ENCODE peak calls at places on chromosomes 3 and 15, in nine cellular contexts. W is fibroblast of mammary gland, P is ascending aorta, Z is mucosa of descending colon, R is foreskin fibroblast, L is ovary, S is IMR-90, J is tibial nerve, M is A549. Y is an unnamed sample.

GRCh38 chr15:93467327-93467726 is 378.3 kb upstream of the RGMA start:
- DNase-seq in W (peak; percentile 68), P (peak; percentile 60), Z (no peak), R (no peak), L (no peak), S (no peak), J (peak; percentile 41), M (no peak), Y (peak; percentile 95)

GRCh38 chr3:183247190-183247589 is 5.9 kb upstream of the B3GNT5 start:
- DNase-seq in W (no peak), P (no peak), Z (no peak), R (peak; percentile 47), L (no peak), S (no peak), J (no peak), M (no peak), Y (no peak)

GRCh38 chr15:39171944-39172368 is 408.9 kb upstream of the THBS1 start:
- DNase-seq in W (peak; percentile 98), P (no peak), Z (no peak), R (peak; percentile 97), L (peak; percentile 56), S (peak; percentile 99), J (peak; percentile 24), M (peak; percentile 74), Y (peak; percentile 98)

GRCh38 chr15:70778258-70779076 is 15.1 kb upstream of the UACA start:
- DNase-seq in W (peak; percentile 64), P (no peak), Z (no peak), R (peak; percentile 72), L (no peak), S (peak; percentile 94), J (no peak), M (peak; percentile 49), Y (peak; percentile 89)

GRCh38 chr15:43799209-43799944 is 643 bp downstream of the SERINC4 start:
- DNase-seq in W (no peak), P (no peak), Z (peak; percentile 59), R (peak; percentile 20), L (no peak), S (no peak), J (no peak), M (no peak), Y (no peak)

GRCh38 chr3:11159421-11159904 is 5.2 kb downstream of the HRH1 start:
- DNase-seq in W (peak; percentile 97), P (no peak), Z (no peak), R (peak; percentile 73), L (peak; percentile 61), S (peak; percentile 98), J (peak; percentile 53), M (no peak), Y (peak; percentile 62)

GRCh38 chr15:41777421-41777973 is 3.2 kb downstream of the MAPKBP1 start:
- DNase-seq in W (peak; percentile 59), P (no peak), Z (no peak), R (peak; percentile 65), L (no peak), S (peak; percentile 65), J (no peak), M (no peak), Y (peak; percentile 87)

GRCh38 chr15:66760968-66761722 is 59.1 kb downstream of the SMAD6 start:
- DNase-seq in W (no peak), P (no peak), Z (no peak), R (peak; percentile 52), L (no peak), S (no peak), J (no peak), M (no peak), Y (no peak)

GRCh38 chr3:130539005-130539404 is 22.0 kb downstream of the COL6A6 start:
- DNase-seq in W (peak; percentile 47), P (no peak), Z (peak; percentile 35), R (peak; percentile 53), L (no peak), S (peak; percentile 17), J (no peak), M (peak; percentile 19), Y (peak; percentile 50)

GRCh38 chr3:48716508-48716981 is 476 bp downstream of the IP6K2 start:
- DNase-seq in W (no peak), P (no peak), Z (peak; percentile 56), R (no peak), L (peak; percentile 51), S (no peak), J (no peak), M (no peak), Y (no peak)

GRCh38 chr15:34336333-34336732 is 1.2 kb downstream of the SLC12A6 start:
- DNase-seq in W (no peak), P (no peak), Z (no peak), R (no peak), L (no peak), S (no peak), J (no peak), M (no peak), Y (no peak)
- H3K4me3 ChIP-seq in W (no peak overlapping the region), P (peak overlapping the region; percentile 99), Z (no peak overlapping the region), R (no peak overlapping the region), L (no peak overlapping the region), S (no peak overlapping the region), J (no peak overlapping the region), M (no peak overlapping the region), Y (no peak overlapping the region)

GRCh38 chr3:9933561-9934234 is at the start of gene CRELD1:
- DNase-seq in W (peak; percentile 84), P (peak; percentile 93), Z (peak; percentile 99), R (peak; percentile 97), L (peak; percentile 97), S (peak; percentile 86), J (peak; percentile 88), M (peak; percentile 78), Y (peak; percentile 83)

GRCh38 chr3:9932843-9933560 is 632 bp upstream of the CRELD1 start:
- DNase-seq in W (peak; percentile 75), P (peak; percentile 53), Z (peak; percentile 90), R (peak; percentile 92), L (peak; percentile 78), S (peak; percentile 72), J (peak; percentile 55), M (peak; percentile 74), Y (peak; percentile 52)

GRCh38 chr3:9935966-9936365 is 2.3 kb downstream of the CRELD1 start:
- DNase-seq in W (no peak), P (no peak), Z (no peak), R (no peak), L (no peak), S (no peak), J (no peak), M (no peak), Y (no peak)

GRCh38 chr3:9934993-9935392 is 1.4 kb downstream of the CRELD1 start:
- DNase-seq in W (no peak), P (no peak), Z (no peak), R (no peak), L (no peak), S (no peak), J (no peak), M (no peak), Y (no peak)

DNA sequence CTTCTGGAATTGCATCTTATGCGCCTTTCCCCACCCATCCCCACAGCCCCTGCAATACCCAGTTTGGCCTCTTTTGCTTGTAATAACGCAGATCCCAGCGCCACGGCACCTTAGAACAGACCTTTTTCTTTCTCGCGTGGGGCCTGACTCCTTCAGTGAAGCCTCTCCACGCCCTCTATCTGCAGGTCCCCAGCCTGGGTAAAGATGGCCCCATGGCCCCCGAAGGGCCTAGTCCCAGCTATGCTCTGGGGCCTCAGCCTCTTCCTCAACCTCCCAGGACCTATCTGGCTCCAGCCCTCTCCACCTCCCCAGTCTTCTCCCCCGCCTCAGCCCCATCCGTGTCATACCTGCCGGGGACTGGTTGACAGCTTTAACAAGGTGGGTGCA is 594 bp downstream of the CRELD1 start:
- DNase-seq in W (peak; percentile 26), P (no peak), Z (peak; percentile 52), R (no peak), L (no peak), S (no peak), J (no peak), M (no peak), Y (no peak)
- TF ChIP-seq CTCF in W (no peak), P (peak; percentile 7), Z (no peak), R (no peak), L (peak; percentile 11), S (no peak), J (no peak), M (no peak), Y (peak; percentile 8)

GRCh38 chr15:77504871-77505270 is 84.2 kb downstream of the HMG20A start:
- DNase-seq in W (no peak), P (no peak), Z (no peak), R (no peak), L (no peak), S (no peak), J (no peak), M (no peak), Y (no peak)

GRCh38 chr15:77507151-77507847 is 86.6 kb downstream of the HMG20A start:
- DNase-seq in W (peak; percentile 60), P (no peak), Z (peak; percentile 76), R (peak; percentile 49), L (peak; percentile 66), S (no peak), J (peak; percentile 45), M (no peak), Y (peak; percentile 73)

GRCh38 chr15:77507911-77508310 is 87.2 kb downstream of the HMG20A start:
- DNase-seq in W (peak; percentile 22), P (no peak), Z (no peak), R (peak; percentile 63), L (peak; percentile 55), S (peak; percentile 59), J (peak; percentile 43), M (no peak), Y (peak; percentile 33)

GRCh38 chr15:77505556-77505955 is 84.9 kb downstream of the HMG20A start:
- DNase-seq in W (no peak), P (no peak), Z (no peak), R (no peak), L (no peak), S (no peak), J (no peak), M (no peak), Y (peak; percentile 82)

DNA sequence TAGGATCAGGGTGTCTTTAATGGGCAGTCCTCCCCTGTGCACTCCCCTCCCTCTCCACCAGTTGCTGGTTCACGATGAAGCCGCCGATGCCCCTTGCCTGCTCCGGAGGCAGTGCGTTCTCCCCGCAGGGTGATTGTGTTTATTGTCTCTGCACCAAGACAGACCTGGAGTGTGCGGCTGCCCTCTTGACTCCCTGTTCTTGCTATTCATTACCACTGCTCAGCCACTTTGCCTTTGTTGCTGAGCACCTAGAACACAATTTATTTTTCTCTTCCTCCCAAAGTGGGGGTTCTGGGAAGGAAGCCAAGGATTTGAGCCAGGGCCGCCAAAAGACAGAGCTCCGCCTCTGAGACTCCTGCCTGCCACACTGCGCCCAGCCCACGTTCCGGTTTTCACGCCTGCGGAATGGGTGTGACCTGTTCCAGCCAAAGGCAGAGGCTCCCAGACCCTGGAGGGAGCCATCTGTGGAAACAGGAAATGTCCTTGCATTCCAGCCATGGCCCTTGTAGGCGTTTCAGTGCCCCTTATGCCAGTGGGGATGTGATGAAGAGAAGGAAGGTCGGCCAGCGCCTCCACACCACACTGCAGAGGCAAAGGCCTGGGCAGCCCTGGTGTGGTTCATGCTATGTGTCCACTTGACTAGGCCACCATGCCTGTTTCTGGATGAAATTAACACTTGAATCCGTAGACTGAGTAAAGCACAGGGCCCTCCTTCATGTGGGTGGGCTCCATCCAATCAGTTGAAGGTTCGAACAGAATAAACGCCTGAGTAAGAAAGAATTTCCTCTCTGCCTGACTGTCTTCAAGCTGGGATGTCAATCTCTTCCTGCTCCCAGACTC is 85.8 kb downstream of the HMG20A start:
- DNase-seq in W (peak; percentile 22), P (no peak), Z (peak; percentile 76), R (no peak), L (peak; percentile 62), S (no peak), J (peak; percentile 69), M (no peak), Y (no peak)
- H3K4me3 ChIP-seq in W (no peak overlapping the region), P (no peak overlapping the region), Z (no peak overlapping the region), R (no peak overlapping the region), L (no peak overlapping the region), S (no peak overlapping the region), J (no peak overlapping the region), M (no peak overlapping the region), Y (no peak overlapping the region)

GRCh38 chr15:62142736-62143135 is 22.3 kb downstream of the C2CD4B start:
- DNase-seq in W (no peak), P (no peak), Z (no peak), R (no peak), L (no peak), S (no peak), J (no peak), M (no peak), Y (peak; percentile 26)
- TF ChIP-seq CTCF in W (peak; percentile 6), P (no peak), Z (no peak), R (no peak), L (no peak), S (no peak), J (no peak), M (peak; percentile 43), Y (peak; percentile 4)